ENCODE peak calls at places on chromosomes 1 and 21, in eight cellular contexts. One of them, this sample, is unnamed.
A peak's percentile ranks its signal among the peaks of the same experiment; 100 is the strongest.

GRCh38 chr1:46506470-46507219 is 17.0 kb downstream of the DMBX1 start:
- DNase-seq in fibroblast of mammary gland: peak; percentile 55
- DNase-seq in epithelial cell of esophagus: peak; percentile 80
- DNase-seq in HFFc6: no peak
- DNase-seq in BE2C: no peak
- DNase-seq in fibroblast of pulmonary artery: no peak
- DNase-seq in mammary epithelial cell: peak; percentile 37
- DNase-seq in Peyer's patch: no peak
- DNase-seq in this sample: no peak

GRCh38 chr1:187685338-187685737 is 856.6 kb downstream of the PLA2G4A start:
- DNase-seq in HFFc6: peak; percentile 25
- DNase-seq in fibroblast of pulmonary artery: peak; percentile 76
- DNase-seq in Peyer's patch: no peak
- DNase-seq in epithelial cell of esophagus: peak; percentile 57
- DNase-seq in BE2C: no peak
- DNase-seq in mammary epithelial cell: peak; percentile 20
- DNase-seq in fibroblast of mammary gland: peak; percentile 59
- DNase-seq in this sample: no peak

GRCh38 chr1:224205438-224205840 is 22.4 kb downstream of the DEGS1 start:
- DNase-seq in fibroblast of pulmonary artery: peak; percentile 75
- DNase-seq in BE2C: peak; percentile 39
- DNase-seq in epithelial cell of esophagus: peak; percentile 84
- DNase-seq in HFFc6: peak; percentile 58
- DNase-seq in mammary epithelial cell: peak; percentile 85
- DNase-seq in Peyer's patch: peak; percentile 55
- DNase-seq in fibroblast of mammary gland: peak; percentile 83
- DNase-seq in this sample: no peak

GRCh38 chr21:33374080-33374873 is 28.9 kb upstream of the IFNGR2 start:
- DNase-seq in fibroblast of pulmonary artery: peak; percentile 81
- DNase-seq in Peyer's patch: peak; percentile 87
- DNase-seq in BE2C: peak; percentile 51
- DNase-seq in fibroblast of mammary gland: peak; percentile 73
- DNase-seq in HFFc6: peak; percentile 16
- DNase-seq in mammary epithelial cell: peak; percentile 55
- DNase-seq in epithelial cell of esophagus: peak; percentile 66
- DNase-seq in this sample: peak; percentile 11

GRCh38 chr1:94527447-94528031 is 14.0 kb downstream of the F3 start:
- DNase-seq in fibroblast of pulmonary artery: no peak
- DNase-seq in BE2C: no peak
- DNase-seq in Peyer's patch: no peak
- DNase-seq in epithelial cell of esophagus: peak; percentile 89
- DNase-seq in HFFc6: peak; percentile 79
- DNase-seq in fibroblast of mammary gland: peak; percentile 55
- DNase-seq in mammary epithelial cell: peak; percentile 89
- DNase-seq in this sample: no peak

GRCh38 chr21:26881504-26882228 is 36.5 kb upstream of the ADAMTS1 start:
- DNase-seq in BE2C: no peak
- DNase-seq in Peyer's patch: no peak
- DNase-seq in epithelial cell of esophagus: peak; percentile 6
- DNase-seq in fibroblast of mammary gland: peak; percentile 57
- DNase-seq in mammary epithelial cell: no peak
- DNase-seq in HFFc6: peak; percentile 22
- DNase-seq in fibroblast of pulmonary artery: peak; percentile 54
- DNase-seq in this sample: no peak

GRCh38 chr21:46151261-46151988 is 4.0 kb downstream of the FTCD start:
- DNase-seq in Peyer's patch: peak; percentile 40
- DNase-seq in epithelial cell of esophagus: no peak
- DNase-seq in fibroblast of mammary gland: no peak
- DNase-seq in BE2C: peak; percentile 11
- DNase-seq in mammary epithelial cell: no peak
- DNase-seq in fibroblast of pulmonary artery: no peak
- DNase-seq in HFFc6: no peak
- DNase-seq in this sample: peak; percentile 15

GRCh38 chr1:204725821-204726448 is 40.4 kb upstream of the LRRN2 start:
- DNase-seq in BE2C: no peak
- DNase-seq in epithelial cell of esophagus: peak; percentile 76
- DNase-seq in fibroblast of pulmonary artery: no peak
- DNase-seq in Peyer's patch: no peak
- DNase-seq in mammary epithelial cell: peak; percentile 69
- DNase-seq in fibroblast of mammary gland: no peak
- DNase-seq in HFFc6: no peak
- DNase-seq in this sample: no peak

GRCh38 chr1:40622936-40623629 is 42.4 kb downstream of the RIMS3 start:
- DNase-seq in mammary epithelial cell: no peak
- DNase-seq in fibroblast of mammary gland: no peak
- DNase-seq in Peyer's patch: peak; percentile 23
- DNase-seq in epithelial cell of esophagus: peak; percentile 28
- DNase-seq in fibroblast of pulmonary artery: no peak
- DNase-seq in HFFc6: no peak
- DNase-seq in BE2C: no peak
- DNase-seq in this sample: no peak

GRCh38 chr1:84298688-84299535 is 2.6 kb upstream of the SAMD13 start:
- DNase-seq in epithelial cell of esophagus: peak; percentile 21
- DNase-seq in Peyer's patch: peak; percentile 62
- DNase-seq in fibroblast of mammary gland: no peak
- DNase-seq in mammary epithelial cell: peak; percentile 13
- DNase-seq in fibroblast of pulmonary artery: peak; percentile 22
- DNase-seq in BE2C: peak; percentile 58
- DNase-seq in HFFc6: no peak
- DNase-seq in this sample: peak; percentile 43

GRCh38 chr1:38585460-38585859 is 274.1 kb downstream of the RRAGC start:
- DNase-seq in fibroblast of pulmonary artery: no peak
- DNase-seq in HFFc6: no peak
- DNase-seq in mammary epithelial cell: no peak
- DNase-seq in fibroblast of mammary gland: no peak
- DNase-seq in Peyer's patch: no peak
- DNase-seq in epithelial cell of esophagus: no peak
- DNase-seq in BE2C: no peak
- DNase-seq in this sample: no peak

GRCh38 chr1:59477286-59477685 is 180.4 kb downstream of the FGGY start:
- DNase-seq in BE2C: no peak
- DNase-seq in HFFc6: peak; percentile 76
- DNase-seq in epithelial cell of esophagus: peak; percentile 50
- DNase-seq in Peyer's patch: peak; percentile 49
- DNase-seq in mammary epithelial cell: peak; percentile 85
- DNase-seq in fibroblast of mammary gland: peak; percentile 94
- DNase-seq in fibroblast of pulmonary artery: no peak
- DNase-seq in this sample: no peak

DNA sequence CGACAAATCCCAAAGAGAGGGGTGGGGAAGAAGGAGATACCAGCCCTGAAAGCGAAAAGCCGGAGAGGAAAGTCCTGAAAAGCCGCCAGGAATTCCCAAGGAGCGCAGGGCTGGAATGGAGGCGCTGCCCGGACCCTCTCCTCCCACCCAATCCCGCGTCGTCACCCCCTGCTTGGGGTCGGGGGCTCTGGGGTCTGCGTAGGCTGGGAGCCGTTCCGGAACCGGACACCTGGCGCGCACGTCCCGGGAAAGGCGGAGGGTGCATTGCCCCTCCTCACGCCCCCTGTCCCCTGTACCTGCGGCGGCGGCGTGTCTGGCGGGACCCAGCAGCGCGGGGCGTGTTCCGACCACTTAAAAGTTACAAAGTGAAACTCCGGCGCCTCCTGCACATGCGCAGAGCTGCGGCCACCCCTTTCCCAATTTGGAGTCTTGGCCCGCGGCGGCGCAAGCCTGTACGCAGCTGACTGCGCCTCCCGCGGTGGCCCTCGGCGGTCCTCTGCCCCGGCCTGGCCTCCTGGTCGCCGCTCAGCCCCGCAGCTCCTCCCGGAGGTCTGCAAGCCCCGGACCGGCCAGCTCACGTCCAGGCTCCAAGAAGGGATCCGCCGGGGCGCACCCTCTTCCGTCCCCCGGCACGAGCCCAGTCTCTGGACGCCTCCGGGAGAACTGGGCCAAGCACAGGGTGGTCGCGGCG is at the start of gene TMEM63A:
- DNase-seq in epithelial cell of esophagus: peak; percentile 73
- DNase-seq in fibroblast of mammary gland: peak; percentile 76
- DNase-seq in HFFc6: peak; percentile 78
- DNase-seq in mammary epithelial cell: peak; percentile 66
- DNase-seq in BE2C: peak; percentile 82
- DNase-seq in fibroblast of pulmonary artery: peak; percentile 88
- DNase-seq in Peyer's patch: peak; percentile 96
- DNase-seq in this sample: peak; percentile 94
- TF ChIP-seq CTCF in epithelial cell of esophagus: no peak
- TF ChIP-seq CTCF in fibroblast of mammary gland: no peak
- TF ChIP-seq CTCF in HFFc6: peak; percentile 58
- TF ChIP-seq CTCF in mammary epithelial cell: no peak
- TF ChIP-seq CTCF in BE2C: no peak
- TF ChIP-seq CTCF in fibroblast of pulmonary artery: no peak
- TF ChIP-seq CTCF in Peyer's patch: peak; percentile 37
- TF ChIP-seq CTCF in this sample: peak; percentile 8

DNA sequence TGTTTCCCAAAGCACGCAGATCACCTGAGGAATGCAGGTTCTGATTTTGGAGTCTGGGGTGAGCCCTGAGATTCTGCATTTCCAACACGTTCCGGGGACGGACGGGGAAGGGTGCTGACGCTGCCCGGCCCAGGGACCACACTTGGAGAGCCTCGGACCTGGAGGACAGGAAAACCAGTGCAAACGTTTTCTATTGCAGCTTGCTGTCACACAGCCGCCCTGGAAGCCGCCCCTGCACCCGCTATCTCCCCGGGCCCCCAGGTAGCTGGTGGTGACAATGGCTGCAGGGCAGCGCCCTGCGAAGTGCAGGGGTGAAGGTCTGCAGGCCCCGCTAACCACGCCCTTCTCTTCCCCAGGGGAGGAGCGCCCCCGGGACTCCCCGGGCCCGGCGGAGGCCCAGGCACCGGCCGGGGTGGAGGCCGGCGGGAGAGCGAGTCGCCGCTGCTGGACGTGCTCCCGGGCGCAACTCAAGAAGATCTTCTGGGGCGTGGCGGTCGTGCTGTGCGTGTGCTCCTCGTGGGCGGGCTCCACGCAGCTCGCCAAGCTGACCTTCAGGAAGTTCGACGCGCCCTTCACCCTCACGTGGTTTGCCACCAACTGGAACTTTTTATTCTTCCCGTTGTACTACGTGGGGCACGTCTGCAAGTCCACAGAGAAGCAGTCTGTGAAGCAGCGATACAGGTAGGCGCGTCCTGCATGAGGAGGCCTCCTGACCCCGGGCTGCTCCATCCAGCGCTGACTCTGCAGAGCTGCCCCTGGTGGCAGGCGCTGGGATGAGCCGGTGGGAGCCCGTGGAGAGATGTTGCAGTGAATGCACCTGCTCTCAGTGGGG is 142.0 kb upstream of the COA6 start:
- DNase-seq in fibroblast of mammary gland: no peak
- DNase-seq in BE2C: no peak
- DNase-seq in epithelial cell of esophagus: no peak
- DNase-seq in mammary epithelial cell: no peak
- DNase-seq in fibroblast of pulmonary artery: no peak
- DNase-seq in Peyer's patch: no peak
- DNase-seq in HFFc6: no peak
- DNase-seq in this sample: no peak
- TF ChIP-seq CTCF in fibroblast of mammary gland: no peak
- TF ChIP-seq CTCF in BE2C: peak; percentile 17
- TF ChIP-seq CTCF in epithelial cell of esophagus: peak; percentile 25
- TF ChIP-seq CTCF in mammary epithelial cell: no peak
- TF ChIP-seq CTCF in fibroblast of pulmonary artery: no peak
- TF ChIP-seq CTCF in Peyer's patch: no peak
- TF ChIP-seq CTCF in HFFc6: peak; percentile 27
- TF ChIP-seq CTCF in this sample: no peak

GRCh38 chr1:183583466-183583865 is 6.8 kb downstream of the NCF2 start:
- DNase-seq in BE2C: no peak
- DNase-seq in fibroblast of mammary gland: peak; percentile 25
- DNase-seq in epithelial cell of esophagus: peak; percentile 34
- DNase-seq in mammary epithelial cell: no peak
- DNase-seq in Peyer's patch: no peak
- DNase-seq in HFFc6: no peak
- DNase-seq in fibroblast of pulmonary artery: peak; percentile 65
- DNase-seq in this sample: no peak

GRCh38 chr1:183577897-183578470 is 12.3 kb downstream of the NCF2 start:
- DNase-seq in fibroblast of mammary gland: no peak
- DNase-seq in epithelial cell of esophagus: no peak
- DNase-seq in BE2C: no peak
- DNase-seq in fibroblast of pulmonary artery: no peak
- DNase-seq in Peyer's patch: no peak
- DNase-seq in HFFc6: no peak
- DNase-seq in mammary epithelial cell: no peak
- DNase-seq in this sample: no peak

GRCh38 chr1:183582021-183582746 is 8.1 kb downstream of the NCF2 start:
- DNase-seq in fibroblast of pulmonary artery: no peak
- DNase-seq in BE2C: no peak
- DNase-seq in HFFc6: no peak
- DNase-seq in epithelial cell of esophagus: no peak
- DNase-seq in Peyer's patch: no peak
- DNase-seq in fibroblast of mammary gland: no peak
- DNase-seq in mammary epithelial cell: no peak
- DNase-seq in this sample: no peak

GRCh38 chr1:183578846-183579245 is 11.4 kb downstream of the NCF2 start:
- DNase-seq in fibroblast of pulmonary artery: no peak
- DNase-seq in epithelial cell of esophagus: no peak
- DNase-seq in mammary epithelial cell: no peak
- DNase-seq in BE2C: no peak
- DNase-seq in Peyer's patch: no peak
- DNase-seq in HFFc6: no peak
- DNase-seq in fibroblast of mammary gland: no peak
- DNase-seq in this sample: no peak

DNA sequence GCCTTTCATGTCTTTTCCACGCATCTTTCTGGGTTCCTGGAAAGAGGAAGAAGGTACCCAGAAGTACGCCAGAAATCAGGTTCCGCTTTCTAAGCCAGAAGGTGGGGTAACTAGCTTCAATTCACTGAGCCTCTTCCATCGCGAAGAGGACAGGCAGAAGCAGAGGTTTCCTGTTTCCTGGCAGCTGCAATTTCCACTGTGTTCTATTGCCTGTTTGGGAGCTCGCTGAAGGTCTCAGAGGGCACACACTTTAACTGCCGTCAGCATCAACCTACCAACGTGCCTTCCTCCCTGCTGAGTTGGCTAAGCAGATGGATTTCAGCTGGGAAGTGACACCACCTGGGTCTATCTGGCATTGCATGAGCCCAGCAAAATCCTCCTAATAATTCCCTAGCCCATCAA is 10.0 kb downstream of the NCF2 start:
- DNase-seq in mammary epithelial cell: no peak
- DNase-seq in epithelial cell of esophagus: peak; percentile 43
- DNase-seq in BE2C: peak; percentile 46
- DNase-seq in HFFc6: peak; percentile 34
- DNase-seq in Peyer's patch: peak; percentile 61
- DNase-seq in fibroblast of mammary gland: peak; percentile 31
- DNase-seq in fibroblast of pulmonary artery: peak; percentile 38
- DNase-seq in this sample: peak; percentile 38
- TF ChIP-seq CTCF in mammary epithelial cell: peak; percentile 9
- TF ChIP-seq CTCF in epithelial cell of esophagus: peak; percentile 37
- TF ChIP-seq CTCF in BE2C: peak; percentile 60
- TF ChIP-seq CTCF in HFFc6: peak; percentile 61
- TF ChIP-seq CTCF in Peyer's patch: no peak
- TF ChIP-seq CTCF in fibroblast of mammary gland: peak; percentile 26
- TF ChIP-seq CTCF in fibroblast of pulmonary artery: peak; percentile 23
- TF ChIP-seq CTCF in this sample: peak; percentile 16

DNA sequence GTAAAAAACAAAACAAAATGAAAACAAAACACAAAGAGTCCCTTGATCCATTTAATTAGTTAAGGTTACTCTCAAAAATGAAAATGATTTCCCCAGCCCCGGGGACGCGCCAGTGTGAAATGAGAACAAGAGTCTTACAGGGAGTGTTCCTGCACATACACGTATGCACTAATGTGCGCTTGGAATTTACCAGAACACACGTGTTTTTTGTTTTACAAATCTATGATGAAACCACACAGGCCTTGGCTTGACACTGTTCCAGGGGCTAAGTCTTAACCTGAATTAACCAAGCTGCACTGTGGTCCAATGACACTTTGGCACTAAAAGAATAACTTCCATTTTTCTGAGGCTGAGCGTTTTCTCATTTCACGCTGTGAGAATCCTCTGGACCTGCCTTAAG is 63.7 kb downstream of the SLC45A1 start:
- DNase-seq in Peyer's patch: no peak
- DNase-seq in epithelial cell of esophagus: peak; percentile 78
- DNase-seq in fibroblast of mammary gland: peak; percentile 76
- DNase-seq in HFFc6: no peak
- DNase-seq in fibroblast of pulmonary artery: peak; percentile 28
- DNase-seq in BE2C: no peak
- DNase-seq in mammary epithelial cell: peak; percentile 68
- DNase-seq in this sample: no peak
- TF ChIP-seq CTCF in Peyer's patch: no peak
- TF ChIP-seq CTCF in epithelial cell of esophagus: no peak
- TF ChIP-seq CTCF in fibroblast of mammary gland: no peak
- TF ChIP-seq CTCF in HFFc6: no peak
- TF ChIP-seq CTCF in fibroblast of pulmonary artery: no peak
- TF ChIP-seq CTCF in BE2C: no peak
- TF ChIP-seq CTCF in mammary epithelial cell: no peak
- TF ChIP-seq CTCF in this sample: no peak

This sample was measured in nephron progenitor cell.